ENCODE peak calls at places on chromosomes 3 and 15, in eight cellular contexts. Y is endothelial cell of umbilical vein, L is colonic mucosa, K is SK-N-SH, Q is IMR-90, S is fibroblast of lung, V is GM23338, R is mucosa of descending colon. G is an unnamed sample.

GRCh38 chr15:73996939-73997338 is 2.4 kb downstream of the PML start:
- DNase-seq in R (no peak), K (no peak), V (peak; percentile 41), Q (no peak), S (no peak), Y (peak; percentile 85), L (no peak), G (no peak)

GRCh38 chr3:98172621-98173020 is 6.1 kb downstream of the OR5H15 start:
- DNase-seq in Y (no peak), V (no peak), R (no peak), S (no peak), Q (no peak), K (no peak), L (no peak), G (no peak)

GRCh38 chr3:143535994-143536784 is 312.1 kb downstream of the SLC9A9 start:
- DNase-seq in S (no peak), Y (no peak), Q (no peak), R (no peak), V (no peak), L (no peak), K (no peak), G (no peak)

GRCh38 chr3:73669268-73669667 is 44.5 kb upstream of the PDZRN3 start:
- DNase-seq in Y (no peak), L (no peak), V (no peak), K (no peak), S (peak; percentile 45), R (no peak), Q (peak; percentile 81), G (no peak)

GRCh38 chr3:18429021-18429745 is 4.0 kb upstream of the SATB1 start:
- DNase-seq in V (no peak), R (no peak), Y (no peak), Q (no peak), L (no peak), S (no peak), K (no peak), G (no peak)

GRCh38 chr3:189117087-189117486 is 54.7 kb upstream of the TPRG1 start:
- DNase-seq in S (no peak), R (no peak), L (no peak), Y (no peak), Q (no peak), K (no peak), V (no peak), G (no peak)

GRCh38 chr3:88113311-88114162 is 36.2 kb upstream of the C3orf38 start:
- DNase-seq in R (peak; percentile 89), K (peak; percentile 37), V (peak; percentile 90), L (peak; percentile 73), Q (peak; percentile 70), S (peak; percentile 52), Y (peak; percentile 84), G (no peak)

GRCh38 chr3:4681301-4681700 is 188.2 kb downstream of the ITPR1 start:
- DNase-seq in R (no peak), S (no peak), K (no peak), L (no peak), Q (no peak), V (no peak), Y (no peak), G (no peak)

GRCh38 chr3:43496740-43497375 is 125.0 kb downstream of the ANO10 start:
- DNase-seq in L (no peak), S (no peak), V (no peak), K (no peak), Y (peak; percentile 52), Q (peak; percentile 28), R (no peak), G (no peak)

GRCh38 chr15:61640751-61641150 is 411.6 kb upstream of the RORA start:
- DNase-seq in V (peak; percentile 21), Q (no peak), R (no peak), S (no peak), K (no peak), Y (no peak), L (no peak), G (no peak)

GRCh38 chr3:158792709-158793108 is 9.1 kb upstream of the MFSD1 start:
- DNase-seq in S (peak; percentile 98), R (no peak), Q (peak; percentile 95), K (no peak), Y (no peak), L (no peak), V (no peak), G (no peak)

GRCh38 chr3:152505926-152506325 is 237.2 kb downstream of the MBNL1 start:
- DNase-seq in S (no peak), L (no peak), Q (no peak), V (no peak), R (no peak), Y (no peak), K (no peak), G (no peak)

DNA sequence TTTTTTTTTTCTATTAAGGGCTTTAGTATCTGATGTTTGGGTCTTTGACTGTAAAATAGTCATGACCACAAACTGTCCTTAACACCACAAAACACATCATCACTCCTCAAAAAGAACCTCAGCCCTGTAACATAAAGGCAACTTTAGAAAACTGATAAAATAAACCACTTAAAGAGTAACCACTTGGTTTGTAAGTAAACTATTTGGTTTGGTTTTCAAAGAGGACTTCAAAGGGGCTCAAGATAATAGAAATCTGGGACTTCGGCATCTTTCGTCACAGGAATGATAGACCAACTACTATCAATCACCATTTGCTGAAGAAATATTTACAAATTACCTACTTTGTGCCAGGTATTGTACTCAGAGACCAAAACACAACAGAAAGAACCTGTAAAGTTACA is 167.8 kb downstream of the FOXP1 start:
- DNase-seq in L (no peak), R (no peak), Y (no peak), K (no peak), V (no peak), Q (peak; percentile 22), S (peak; percentile 60), G (no peak)
- H3K4me3 ChIP-seq in L (no peak overlapping the region), R (no peak overlapping the region), Y (no peak overlapping the region), K (no peak overlapping the region), V (no peak overlapping the region), Q (no peak overlapping the region), S (no peak overlapping the region), G (no peak overlapping the region)

GRCh38 chr3:46603461-46604062 is 8.8 kb upstream of the FAM240A start:
- DNase-seq in Q (no peak), K (no peak), Y (no peak), V (no peak), R (no peak), L (no peak), S (no peak), G (no peak)

GRCh38 chr3:46609944-46610722 is 2.2 kb upstream of the FAM240A start:
- DNase-seq in L (no peak), S (no peak), V (no peak), K (peak; percentile 37), Q (no peak), Y (no peak), R (no peak), G (no peak)

GRCh38 chr3:46609074-46609735 is 3.1 kb upstream of the FAM240A start:
- DNase-seq in R (no peak), L (no peak), Y (no peak), S (no peak), Q (no peak), K (no peak), V (no peak), G (no peak)

GRCh38 chr3:46604127-46604526 is 8.2 kb upstream of the FAM240A start:
- DNase-seq in S (no peak), V (no peak), K (no peak), R (no peak), Y (no peak), L (no peak), Q (no peak), G (no peak)

GRCh38 chr3:46607603-46608028 is 4.7 kb upstream of the FAM240A start:
- DNase-seq in S (no peak), Q (no peak), L (no peak), V (peak; percentile 85), Y (no peak), K (no peak), R (no peak), G (no peak)
- TF ChIP-seq CTCF in S (peak; percentile 9), Q (no peak), L (no peak), V (peak; percentile 61), Y (no peak), K (no peak), R (no peak), G (no peak)

GRCh38 chr3:32421991-32422859 is 30.6 kb downstream of the CMTM7 start:
- DNase-seq in R (peak; percentile 93), L (peak; percentile 93), V (no peak), Q (peak; percentile 73), Y (peak; percentile 97), S (peak; percentile 88), K (peak; percentile 43), G (peak; percentile 96)

GRCh38 chr3:32423956-32424558 is 32.4 kb downstream of the CMTM7 start:
- DNase-seq in Y (no peak), R (no peak), S (no peak), Q (no peak), L (no peak), K (no peak), V (no peak), G (no peak)

GRCh38 chr3:32423534-32423933 is 31.9 kb downstream of the CMTM7 start:
- DNase-seq in S (no peak), Y (no peak), L (no peak), R (no peak), V (no peak), K (no peak), Q (no peak), G (no peak)

GRCh38 chr3:32422943-32423342 is 31.3 kb downstream of the CMTM7 start:
- DNase-seq in Q (no peak), K (no peak), R (no peak), S (no peak), L (no peak), Y (no peak), V (no peak), G (no peak)

GRCh38 chr3:32424581-32425250 is 33.1 kb downstream of the CMTM7 start:
- DNase-seq in L (no peak), V (no peak), K (no peak), S (no peak), Y (peak; percentile 37), R (no peak), Q (no peak), G (no peak)
- H3K4me1 ChIP-seq in L (peaks cover 20% of the 10 kb centered on the region), V (peaks cover 15% of the 10 kb centered on the region), K (peaks cover 27% of the 10 kb centered on the region), S (peaks cover 5% of the 10 kb centered on the region), Y (peaks cover 37% of the 10 kb centered on the region), R (peaks cover 26% of the 10 kb centered on the region), Q (peaks cover 20% of the 10 kb centered on the region), G (peaks cover 69% of the 10 kb centered on the region)

GRCh38 chr3:137866001-137866400 is 101.9 kb downstream of the SOX14 start:
- DNase-seq in L (no peak), Q (no peak), V (no peak), K (no peak), Y (no peak), R (no peak), S (no peak), G (no peak)

GRCh38 chr3:137866933-137867332 is 102.8 kb downstream of the SOX14 start:
- DNase-seq in K (no peak), Y (no peak), Q (no peak), V (peak; percentile 64), L (no peak), S (no peak), R (no peak), G (no peak)

GRCh38 chr3:137869022-137869421 is 104.9 kb downstream of the SOX14 start:
- DNase-seq in Y (no peak), L (no peak), Q (no peak), R (no peak), V (peak; percentile 25), S (no peak), K (no peak), G (no peak)

DNA sequence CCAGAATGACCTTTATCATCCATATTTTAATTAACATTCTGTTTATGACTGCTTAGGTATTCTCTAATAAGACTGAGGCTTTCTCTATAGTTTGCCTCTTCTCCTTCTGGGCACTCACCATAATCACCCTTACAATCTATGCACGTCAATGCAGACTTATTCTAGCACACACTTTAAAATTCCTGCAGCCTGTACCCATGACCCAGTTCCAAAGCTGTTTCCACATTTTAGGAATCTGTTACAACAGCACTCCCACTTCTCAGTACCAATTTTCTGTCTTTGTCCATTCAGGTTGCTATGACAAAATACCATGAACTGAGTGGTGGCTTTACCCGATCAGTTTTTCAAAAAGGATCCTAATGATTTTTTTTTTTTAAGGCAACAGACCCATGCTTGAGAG is 103.5 kb downstream of the SOX14 start:
- DNase-seq in V (no peak), K (no peak), Y (no peak), L (no peak), S (no peak), R (no peak), Q (no peak), G (no peak)
- H3K4me3 ChIP-seq in V (no peak overlapping the region), K (no peak overlapping the region), Y (no peak overlapping the region), L (no peak overlapping the region), S (no peak overlapping the region), R (no peak overlapping the region), Q (no peak overlapping the region), G (no peak overlapping the region)

G was measured in upper lobe of left lung.